ENCODE peak calls at places on chromosome X, in four cellular contexts. T is NCI-H2029; Y is activated CD4-positive, alpha-beta T cell treated with anti-CD3 and anti-CD28 coated beads for 24 hours; X is HEK293T. V is an unnamed sample.

GRCh38 chrX:37825225-37825842 is 22.0 kb downstream of the DYNLT3 start:
- DNase-seq in T (peak; percentile 3), Y (peak; percentile 18), X (peak; percentile 37), V (peak; percentile 72)

GRCh38 chrX:130916636-130917422 is 13.8 kb upstream of the ENOX2 start:
- DNase-seq in T (peak; percentile 1), Y (no peak), X (peak; percentile 79), V (peak; percentile 57)

GRCh38 chrX:71606536-71607216 is 11.6 kb downstream of the CXCR3 start:
- DNase-seq in T (no peak), Y (no peak), X (no peak), V (no peak)

GRCh38 chrX:103794117-103794516 is 17.5 kb downstream of the PLP1 start:
- DNase-seq in T (no peak), Y (no peak), X (no peak), V (no peak)

GRCh38 chrX:39161856-39162255 is 360.6 kb downstream of the MID1IP1 start:
- DNase-seq in T (no peak), Y (no peak), X (no peak), V (no peak)

GRCh38 chrX:11787564-11787963 is 29.5 kb downstream of the MSL3 start:
- DNase-seq in T (no peak), Y (peak; percentile 50), X (peak; percentile 34), V (peak; percentile 92)

GRCh38 chrX:48883729-48884128 is 13.8 kb downstream of the TIMM17B start:
- DNase-seq in T (no peak), Y (no peak), X (no peak), V (no peak)

GRCh38 chrX:133267621-133268020 is 49.5 kb upstream of the TFDP3 start:
- DNase-seq in T (no peak), Y (no peak), X (no peak), V (no peak)

GRCh38 chrX:97060019-97060418 is 176.3 kb downstream of the RPA4 start:
- DNase-seq in T (no peak), Y (no peak), X (no peak), V (no peak)

GRCh38 chrX:7985568-7985967 is 58.4 kb upstream of the PNPLA4 start:
- DNase-seq in T (no peak), Y (no peak), X (no peak), V (no peak)

GRCh38 chrX:43655961-43656494 is at the start of gene MAOA:
- DNase-seq in T (peak; percentile 4), Y (no peak), X (no peak), V (peak; percentile 88)